ENCODE peak calls at places on chromosomes 1 and 21, in five cellular contexts. E, B, P, T and S are unnamed samples.
A peak's percentile ranks its signal among the peaks of the same experiment; 100 is the strongest.

GRCh38 chr21:16509466-16509865 is 779.7 kb downstream of the USP25 start:
- DNase-seq in E (peak; percentile 16), B (no peak), P (no peak), T (no peak), S (no peak)

GRCh38 chr21:29433366-29434059 is 134.8 kb downstream of the BACH1 start:
- DNase-seq in E (peak; percentile 71), B (no peak), P (no peak), T (no peak), S (no peak)

GRCh38 chr1:204520834-204521709 is 4.9 kb downstream of the MDM4 start:
- DNase-seq in E (peak; percentile 90), B (no peak), P (no peak), T (peak; percentile 35), S (no peak)

GRCh38 chr21:39788383-39788782 is 43.4 kb downstream of the IGSF5 start:
- DNase-seq in E (peak; percentile 12), B (peak; percentile 45), P (peak; percentile 28), T (peak; percentile 80), S (peak; percentile 98)

GRCh38 chr1:239268941-239269340 is 117.4 kb upstream of the CHRM3 start:
- DNase-seq in E (no peak), B (no peak), P (no peak), T (no peak), S (no peak)

GRCh38 chr1:246212013-246212412 is 295.1 kb downstream of the SMYD3 start:
- DNase-seq in E (no peak), B (no peak), P (no peak), T (no peak), S (no peak)

GRCh38 chr1:917466-918091 is 6.1 kb upstream of the SAMD11 start:
- DNase-seq in E (no peak), B (no peak), P (no peak), T (no peak), S (no peak)

GRCh38 chr1:198269352-198269940 is 112.6 kb downstream of the NEK7 start:
- DNase-seq in E (no peak), B (no peak), P (no peak), T (no peak), S (no peak)

GRCh38 chr1:3819626-3820245 is 23.4 kb upstream of the LRRC47 start:
- DNase-seq in E (no peak), B (no peak), P (no peak), T (no peak), S (no peak)

GRCh38 chr1:209048961-209049669 is 534.4 kb upstream of the CAMK1G start:
- DNase-seq in E (no peak), B (no peak), P (no peak), T (peak; percentile 24), S (no peak)

GRCh38 chr21:45883090-45883489 is 98.5 kb upstream of the COL6A1 start:
- DNase-seq in E (no peak), B (no peak), P (no peak), T (no peak), S (no peak)

GRCh38 chr1:195530961-195531360 is 1077.3 kb downstream of the KCNT2 start:
- DNase-seq in E (peak; percentile 36), B (no peak), P (no peak), T (no peak), S (no peak)

GRCh38 chr1:59427155-59427554 is 130.3 kb downstream of the FGGY start:
- DNase-seq in E (peak; percentile 83), B (no peak), P (peak; percentile 33), T (peak; percentile 59), S (no peak)

GRCh38 chr1:10378071-10378841 is 20.6 kb upstream of the PGD start:
- DNase-seq in E (peak; percentile 95), B (no peak), P (peak; percentile 62), T (no peak), S (no peak)

GRCh38 chr1:42966688-42967609 is 8.3 kb upstream of the SLC2A1 start:
- DNase-seq in E (peak; percentile 96), B (no peak), P (peak; percentile 82), T (peak; percentile 88), S (peak; percentile 75)

GRCh38 chr1:43293896-43294760 is 6.7 kb upstream of the TIE1 start:
- DNase-seq in E (peak; percentile 56), B (no peak), P (no peak), T (peak; percentile 52), S (peak; percentile 55)

GRCh38 chr1:239719642-239720258 is 333.4 kb downstream of the CHRM3 start:
- DNase-seq in E (no peak), B (no peak), P (no peak), T (no peak), S (no peak)

GRCh38 chr1:118826669-118827068 is 161.5 kb downstream of the TBX15 start:
- DNase-seq in E (no peak), B (no peak), P (no peak), T (no peak), S (no peak)

GRCh38 chr1:44227211-44227610 is 13.9 kb downstream of the DMAP1 start:
- DNase-seq in E (no peak), B (no peak), P (peak; percentile 63), T (no peak), S (no peak)

GRCh38 chr1:63746129-63746864 is 27.5 kb upstream of the ROR1 start:
- DNase-seq in E (peak; percentile 95), B (no peak), P (no peak), T (peak; percentile 26), S (no peak)

GRCh38 chr1:26112407-26112775 is 767 bp downstream of the PDIK1L start:
- DNase-seq in E (no peak), B (no peak), P (peak; percentile 2), T (no peak), S (no peak)

GRCh38 chr1:98706173-98706848 is 44.8 kb downstream of the SNX7 start:
- DNase-seq in E (peak; percentile 80), B (no peak), P (no peak), T (no peak), S (no peak)

GRCh38 chr21:36247316-36247715 is 72.7 kb upstream of the MORC3 start:
- DNase-seq in E (peak; percentile 78), B (no peak), P (no peak), T (no peak), S (no peak)

DNA sequence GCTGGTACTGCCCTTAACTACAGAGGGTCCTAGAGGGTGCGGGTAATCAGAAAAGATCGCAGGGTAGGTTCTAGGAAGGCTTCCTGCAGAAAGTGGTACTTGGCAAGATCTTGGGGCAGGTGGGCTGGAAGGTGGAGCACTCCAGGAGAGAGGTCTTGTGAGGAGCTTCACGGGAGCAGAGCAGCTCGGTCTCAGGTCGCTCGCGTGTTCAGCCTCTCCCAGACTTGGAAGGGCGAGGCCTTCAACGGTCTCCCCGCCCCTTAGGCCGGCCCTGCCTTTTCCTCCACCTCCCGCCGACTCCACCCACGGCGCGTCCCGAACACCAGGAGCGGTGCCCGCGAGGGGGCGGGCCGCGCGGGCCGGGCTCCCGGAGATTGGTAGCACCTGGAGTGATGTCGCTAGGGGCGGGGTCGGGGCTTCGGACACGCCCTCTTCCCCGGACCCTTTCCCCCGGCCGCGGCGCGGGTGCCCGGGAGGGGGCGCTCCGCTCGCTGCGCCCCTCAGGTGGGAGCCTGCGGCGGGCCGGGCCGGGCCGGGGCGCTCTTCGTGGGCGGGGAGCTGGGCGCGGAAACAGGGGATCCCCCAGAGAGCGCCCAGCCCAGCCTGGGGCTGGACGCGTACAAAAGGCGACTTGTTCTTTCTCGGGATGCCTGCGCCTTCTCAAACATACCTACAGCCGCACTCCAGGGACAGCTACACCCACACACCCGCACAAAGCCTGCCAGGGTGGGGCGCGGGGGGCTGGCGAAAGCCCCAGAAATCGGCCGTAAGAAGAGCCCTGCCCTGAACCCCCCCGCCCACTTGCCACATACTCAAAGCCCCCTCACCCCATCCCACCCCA is 35.5 kb downstream of the AHDC1 start:
- DNase-seq in E (peak; percentile 81), B (peak; percentile 90), P (peak; percentile 98), T (peak; percentile 89), S (peak; percentile 99)
- TF ChIP-seq POLR2A in E (no peak), B (peak; percentile 77), P (no peak), T (no peak), S (no peak)

GRCh38 chr1:30409476-30410152 is 313.8 kb downstream of the MATN1 start:
- DNase-seq in E (no peak), B (peak; percentile 3), P (no peak), T (no peak), S (no peak)
- TF ChIP-seq POLR2A in E (no peak), B (no peak), P (no peak), T (no peak), S (no peak)

GRCh38 chr1:151060241-151061011 is at the start of gene MLLT11:
- DNase-seq in E (peak; percentile 69), B (peak; percentile 36), P (peak; percentile 40), T (peak; percentile 54), S (peak; percentile 35)
- TF ChIP-seq POLR2A in E (peak; percentile 51), B (no peak), P (peak; percentile 75), T (peak; percentile 58), S (no peak)

GRCh38 chr1:54350360-54350759 is 55.8 kb downstream of the SSBP3 start:
- DNase-seq in E (no peak), B (no peak), P (no peak), T (no peak), S (peak; percentile 43)

GRCh38 chr1:54347261-54347954 is 58.8 kb downstream of the SSBP3 start:
- DNase-seq in E (no peak), B (no peak), P (no peak), T (no peak), S (no peak)

GRCh38 chr1:54345116-54345515 is 61.1 kb downstream of the SSBP3 start:
- DNase-seq in E (no peak), B (no peak), P (no peak), T (no peak), S (no peak)

GRCh38 chr1:54348700-54349021 is 57.5 kb downstream of the SSBP3 start:
- DNase-seq in E (no peak), B (no peak), P (no peak), T (no peak), S (no peak)

GRCh38 chr1:54347955-54348699 is 58.1 kb downstream of the SSBP3 start:
- DNase-seq in E (no peak), B (no peak), P (no peak), T (no peak), S (peak; percentile 88)
- TF ChIP-seq POLR2A in E (no peak), B (no peak), P (no peak), T (no peak), S (no peak)

DNA sequence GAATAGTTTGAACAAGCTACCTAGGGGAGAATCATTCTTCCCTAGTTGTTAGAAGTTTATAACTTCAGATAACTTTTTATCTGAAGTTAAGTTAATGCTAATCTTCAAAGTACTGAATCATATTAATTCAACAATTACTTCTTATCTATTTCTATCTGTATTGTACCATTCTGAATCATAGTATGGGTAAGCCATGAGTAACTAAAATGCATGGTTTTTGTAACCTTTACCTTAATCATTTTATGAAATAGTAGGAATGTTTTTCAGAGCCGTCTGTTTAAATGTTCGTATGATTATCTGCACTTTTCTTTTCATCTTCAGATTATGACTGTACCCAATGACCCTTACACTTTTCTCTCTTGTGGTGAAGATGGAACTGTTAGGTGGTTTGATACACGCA is 50.3 kb upstream of the MPC2 start:
- DNase-seq in E (peak; percentile 55), B (no peak), P (no peak), T (no peak), S (no peak)
- TF ChIP-seq POLR2A in E (no peak), B (no peak), P (no peak), T (no peak), S (no peak)